ENCODE peak calls at places on chromosomes 7 and 10, in four cellular contexts. One of them, this sample, is unnamed.

GRCh38 chr7:124813962-124814798 is 48.6 kb upstream of the GPR37 start:
- DNase-seq in adrenal gland: no peak
- DNase-seq in transverse colon: no peak
- DNase-seq in uterus: no peak
- DNase-seq in this sample: no peak

GRCh38 chr7:36896956-36897594 is 172.8 kb upstream of the AOAH start:
- DNase-seq in transverse colon: no peak
- DNase-seq in adrenal gland: no peak
- DNase-seq in uterus: no peak
- DNase-seq in this sample: no peak

GRCh38 chr10:61179734-61180133 is 235.7 kb upstream of the RHOBTB1 start:
- DNase-seq in adrenal gland: no peak
- DNase-seq in transverse colon: no peak
- DNase-seq in uterus: no peak
- DNase-seq in this sample: no peak

GRCh38 chr10:55426138-55426537 is 625.1 kb upstream of the PCDH15 start:
- DNase-seq in transverse colon: no peak
- DNase-seq in uterus: no peak
- DNase-seq in adrenal gland: no peak
- DNase-seq in this sample: no peak

GRCh38 chr7:75762350-75762917 is 9.6 kb downstream of the CCL26 start:
- DNase-seq in adrenal gland: no peak
- DNase-seq in transverse colon: no peak
- DNase-seq in uterus: no peak
- DNase-seq in this sample: no peak

GRCh38 chr10:42623929-42624328 is 14.4 kb downstream of the ZNF33B start:
- DNase-seq in uterus: no peak
- DNase-seq in transverse colon: no peak
- DNase-seq in adrenal gland: no peak
- DNase-seq in this sample: no peak

GRCh38 chr10:114613237-114613979 is 44.7 kb downstream of the ABLIM1 start:
- DNase-seq in adrenal gland: no peak
- DNase-seq in uterus: no peak
- DNase-seq in transverse colon: peak
- DNase-seq in this sample: no peak

GRCh38 chr10:73576178-73576889 is 14.8 kb downstream of the USP54 start:
- DNase-seq in uterus: peak
- DNase-seq in transverse colon: no peak
- DNase-seq in adrenal gland: no peak
- DNase-seq in this sample: no peak

GRCh38 chr7:2820508-2820934 is 23.6 kb downstream of the GNA12 start:
- DNase-seq in uterus: peak
- DNase-seq in transverse colon: peak
- DNase-seq in adrenal gland: peak
- DNase-seq in this sample: no peak

GRCh38 chr7:143245123-143245522 is 18.1 kb upstream of the GSTK1 start:
- DNase-seq in adrenal gland: no peak
- DNase-seq in uterus: no peak
- DNase-seq in transverse colon: no peak
- DNase-seq in this sample: no peak

GRCh38 chr7:70053421-70053820 is 455.1 kb downstream of the AUTS2 start:
- DNase-seq in adrenal gland: no peak
- DNase-seq in uterus: no peak
- DNase-seq in transverse colon: no peak
- DNase-seq in this sample: no peak

GRCh38 chr7:49367072-49367471 is 406.4 kb upstream of the VWC2 start:
- DNase-seq in uterus: no peak
- DNase-seq in adrenal gland: no peak
- DNase-seq in transverse colon: no peak
- DNase-seq in this sample: no peak

GRCh38 chr7:157650131-157650631 is 313.4 kb downstream of the DNAJB6 start:
- DNase-seq in uterus: no peak
- DNase-seq in transverse colon: no peak
- DNase-seq in adrenal gland: no peak
- DNase-seq in this sample: no peak

GRCh38 chr10:97119058-97119832 is 66.5 kb downstream of the SLIT1 start:
- DNase-seq in uterus: no peak
- DNase-seq in adrenal gland: no peak
- DNase-seq in transverse colon: no peak
- DNase-seq in this sample: no peak

GRCh38 chr7:78924581-78924980 is 528.9 kb downstream of the MAGI2 start:
- DNase-seq in transverse colon: no peak
- DNase-seq in uterus: no peak
- DNase-seq in adrenal gland: no peak
- DNase-seq in this sample: no peak

GRCh38 chr10:43574035-43574892 is at the start of gene ZNF239:
- DNase-seq in adrenal gland: peak
- DNase-seq in transverse colon: peak
- DNase-seq in uterus: peak
- DNase-seq in this sample: peak

GRCh38 chr10:1380075-1380793 is 324.0 kb downstream of the WDR37 start:
- DNase-seq in transverse colon: no peak
- DNase-seq in uterus: no peak
- DNase-seq in adrenal gland: no peak
- DNase-seq in this sample: no peak

GRCh38 chr7:142885311-142886230 is at the start of gene TRPV6:
- DNase-seq in uterus: no peak
- DNase-seq in adrenal gland: no peak
- DNase-seq in transverse colon: peak
- DNase-seq in this sample: peak

GRCh38 chr7:33072471-33072870 is 9.9 kb upstream of the NT5C3A start:
- DNase-seq in transverse colon: no peak
- DNase-seq in adrenal gland: peak
- DNase-seq in uterus: no peak
- DNase-seq in this sample: no peak

GRCh38 chr10:131076341-131076740 is 235.2 kb downstream of the TCERG1L start:
- DNase-seq in adrenal gland: no peak
- DNase-seq in uterus: no peak
- DNase-seq in transverse colon: no peak
- DNase-seq in this sample: no peak

GRCh38 chr7:48171190-48171589 is at the start of gene ABCA13:
- DNase-seq in transverse colon: no peak
- DNase-seq in adrenal gland: no peak
- DNase-seq in uterus: no peak
- DNase-seq in this sample: no peak

GRCh38 chr7:55048221-55048859 is 29.5 kb downstream of the EGFR start:
- DNase-seq in adrenal gland: peak
- DNase-seq in uterus: no peak
- DNase-seq in transverse colon: no peak
- DNase-seq in this sample: no peak

GRCh38 chr7:192701-193536 is 548 bp downstream of the FAM20C start:
- DNase-seq in uterus: no peak
- DNase-seq in adrenal gland: no peak
- DNase-seq in transverse colon: peak
- DNase-seq in this sample: no peak

GRCh38 chr7:16356241-16356958 is 64.9 kb downstream of the CRPPA start:
- DNase-seq in transverse colon: no peak
- DNase-seq in uterus: no peak
- DNase-seq in adrenal gland: no peak
- DNase-seq in this sample: no peak

GRCh38 chr10:3825244-3825643 is 40.2 kb upstream of the KLF6 start:
- DNase-seq in uterus: no peak
- DNase-seq in transverse colon: peak
- DNase-seq in adrenal gland: no peak
- DNase-seq in this sample: no peak

GRCh38 chr7:70416611-70417010 is 715.3 kb upstream of the GALNT17 start:
- DNase-seq in transverse colon: no peak
- DNase-seq in uterus: no peak
- DNase-seq in adrenal gland: no peak
- DNase-seq in this sample: no peak

GRCh38 chr7:46387646-46388045 is 466.6 kb upstream of the IGFBP3 start:
- DNase-seq in transverse colon: no peak
- DNase-seq in uterus: no peak
- DNase-seq in adrenal gland: no peak
- DNase-seq in this sample: no peak

GRCh38 chr10:78664929-78665525 is 403.7 kb upstream of the ZMIZ1 start:
- DNase-seq in transverse colon: no peak
- DNase-seq in adrenal gland: no peak
- DNase-seq in uterus: no peak
- DNase-seq in this sample: no peak

GRCh38 chr10:118698421-118698820 is 56.3 kb downstream of the CACUL1 start:
- DNase-seq in uterus: no peak
- DNase-seq in adrenal gland: no peak
- DNase-seq in transverse colon: peak
- DNase-seq in this sample: no peak

GRCh38 chr10:120732643-120733313 is 118.4 kb upstream of the WDR11 start:
- DNase-seq in transverse colon: no peak
- DNase-seq in uterus: no peak
- DNase-seq in adrenal gland: no peak
- DNase-seq in this sample: no peak

GRCh38 chr7:85750454-85750949 is 563.6 kb upstream of the SEMA3D start:
- DNase-seq in transverse colon: no peak
- DNase-seq in adrenal gland: peak
- DNase-seq in uterus: no peak
- DNase-seq in this sample: no peak

GRCh38 chr7:128404826-128405344 is 4.9 kb downstream of the IMPDH1 start:
- DNase-seq in adrenal gland: no peak
- DNase-seq in uterus: no peak
- DNase-seq in transverse colon: no peak
- DNase-seq in this sample: no peak

GRCh38 chr10:114350751-114351150 is 53.6 kb downstream of the AFAP1L2 start:
- DNase-seq in uterus: no peak
- DNase-seq in adrenal gland: no peak
- DNase-seq in transverse colon: no peak
- DNase-seq in this sample: no peak

GRCh38 chr10:131436467-131436866 is 124.9 kb upstream of the TCERG1L start:
- DNase-seq in transverse colon: no peak
- DNase-seq in adrenal gland: no peak
- DNase-seq in uterus: no peak
- DNase-seq in this sample: no peak

GRCh38 chr7:32033006-32033405 is 37.2 kb downstream of the PDE1C start:
- DNase-seq in transverse colon: no peak
- DNase-seq in uterus: no peak
- DNase-seq in adrenal gland: no peak
- DNase-seq in this sample: no peak

GRCh38 chr7:98703916-98704315 is 86.8 kb downstream of the NPTX2 start:
- DNase-seq in transverse colon: no peak
- DNase-seq in uterus: no peak
- DNase-seq in adrenal gland: no peak
- DNase-seq in this sample: no peak

GRCh38 chr10:94076325-94076841 is 82.7 kb downstream of the PLCE1 start:
- DNase-seq in adrenal gland: no peak
- DNase-seq in transverse colon: peak
- DNase-seq in uterus: no peak
- DNase-seq in this sample: no peak

GRCh38 chr7:36283711-36284130 is 105.9 kb upstream of the ANLN start:
- DNase-seq in transverse colon: peak
- DNase-seq in adrenal gland: no peak
- DNase-seq in uterus: no peak
- DNase-seq in this sample: peak

GRCh38 chr10:110459600-110459999 is 38.1 kb upstream of the DUSP5 start:
- DNase-seq in adrenal gland: no peak
- DNase-seq in transverse colon: no peak
- DNase-seq in uterus: no peak
- DNase-seq in this sample: no peak
- TF ChIP-seq CTCF in adrenal gland: no peak
- TF ChIP-seq CTCF in transverse colon: no peak
- TF ChIP-seq CTCF in uterus: no peak
- TF ChIP-seq CTCF in this sample: no peak

GRCh38 chr10:30842185-30842584 is 189.5 kb downstream of the ZNF438 start:
- DNase-seq in uterus: no peak
- DNase-seq in adrenal gland: no peak
- DNase-seq in transverse colon: no peak
- DNase-seq in this sample: no peak
- TF ChIP-seq CTCF in uterus: no peak
- TF ChIP-seq CTCF in adrenal gland: no peak
- TF ChIP-seq CTCF in transverse colon: no peak
- TF ChIP-seq CTCF in this sample: no peak

GRCh38 chr7:129515381-129515780 is 13.1 kb downstream of the SMKR1 start:
- DNase-seq in transverse colon: no peak
- DNase-seq in uterus: no peak
- DNase-seq in adrenal gland: no peak
- DNase-seq in this sample: no peak

GRCh38 chr7:129514683-129515082 is 12.4 kb downstream of the SMKR1 start:
- DNase-seq in uterus: no peak
- DNase-seq in adrenal gland: no peak
- DNase-seq in transverse colon: no peak
- DNase-seq in this sample: no peak

GRCh38 chr7:129513546-129513945 is 11.2 kb downstream of the SMKR1 start:
- DNase-seq in adrenal gland: no peak
- DNase-seq in transverse colon: no peak
- DNase-seq in uterus: no peak
- DNase-seq in this sample: no peak

GRCh38 chr7:129517931-129518330 is 15.6 kb downstream of the SMKR1 start:
- DNase-seq in uterus: no peak
- DNase-seq in adrenal gland: no peak
- DNase-seq in transverse colon: no peak
- DNase-seq in this sample: no peak

GRCh38 chr7:129512192-129512591 is 9.9 kb downstream of the SMKR1 start:
- DNase-seq in transverse colon: no peak
- DNase-seq in uterus: no peak
- DNase-seq in adrenal gland: no peak
- DNase-seq in this sample: no peak
- TF ChIP-seq CTCF in transverse colon: no peak
- TF ChIP-seq CTCF in uterus: no peak
- TF ChIP-seq CTCF in adrenal gland: no peak
- TF ChIP-seq CTCF in this sample: no peak

DNA sequence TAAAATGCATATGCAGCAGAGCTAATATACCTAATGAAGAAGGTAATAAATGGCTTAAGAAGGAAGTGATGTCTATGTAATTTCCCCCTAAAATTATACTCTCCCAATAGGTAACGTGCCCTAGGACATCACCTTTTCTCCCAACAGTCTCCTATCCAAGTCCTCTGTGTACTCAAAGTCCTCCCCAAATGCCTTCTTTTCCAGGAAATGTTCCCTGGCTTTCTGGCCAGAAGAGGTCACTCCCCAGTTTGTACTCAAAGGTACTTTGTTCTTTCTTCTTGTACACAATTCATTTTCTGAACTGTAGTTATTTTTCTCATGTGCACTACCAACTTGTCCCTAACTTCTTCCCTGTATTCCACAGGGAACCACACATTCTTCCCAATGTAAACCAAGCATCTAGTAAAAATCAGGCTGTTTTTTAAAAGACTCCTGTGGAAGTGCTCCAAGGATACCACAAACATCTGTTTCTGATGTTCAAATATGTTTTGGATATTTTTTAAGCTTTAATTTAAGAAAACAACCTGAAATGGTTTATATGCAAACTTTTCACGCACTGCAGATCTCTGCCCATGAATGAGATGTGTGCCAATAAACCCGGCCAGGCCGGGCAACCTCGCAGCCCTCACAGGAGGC is 262.3 kb upstream of the KLF14 start:
- DNase-seq in uterus: no peak
- DNase-seq in adrenal gland: no peak
- DNase-seq in transverse colon: no peak
- DNase-seq in this sample: no peak
- TF ChIP-seq CTCF in uterus: no peak
- TF ChIP-seq CTCF in adrenal gland: no peak
- TF ChIP-seq CTCF in transverse colon: no peak
- TF ChIP-seq CTCF in this sample: no peak

GRCh38 chr7:19915596-19915995 is 142.2 kb upstream of the TMEM196 start:
- DNase-seq in transverse colon: no peak
- DNase-seq in adrenal gland: no peak
- DNase-seq in uterus: no peak
- DNase-seq in this sample: no peak
- TF ChIP-seq CTCF in transverse colon: no peak
- TF ChIP-seq CTCF in adrenal gland: no peak
- TF ChIP-seq CTCF in uterus: no peak
- TF ChIP-seq CTCF in this sample: no peak

This sample was measured in activated B cell treated with CpG ODN at 0.5 μM for 24 hours.